ENCODE peak calls at places on chromosome 6, in ten cellular contexts. A is NAMALWA, Z is RWPE1, R is MCF 10A, M is dermis blood vessel endothelial cell, Q is Right ventricle myocardium superior, N is NCI-H748 treated with DMSO at 0.1 percent for 48 hours, C is epithelial cell of esophagus, P is right cardiac atrium, J is GM13977. F is an unnamed sample.

GRCh38 chr6:159788757-159789376 is 535 bp downstream of the TCP1 start:
- DNase-seq in P (peak; percentile 76), A (peak; percentile 45), R (peak; percentile 43), J (peak; percentile 50), Z (peak; percentile 46), M (peak; percentile 70), N (no peak), Q (peak; percentile 55), C (peak; percentile 38), F (peak; percentile 51)

GRCh38 chr6:11187301-11187700 is 45.2 kb downstream of the NEDD9 start:
- DNase-seq in C (no peak), J (no peak), Q (no peak), P (no peak), M (no peak), R (no peak), A (no peak), N (no peak), Z (no peak), F (no peak)

GRCh38 chr6:140546640-140547039 is 1172.2 kb upstream of the CITED2 start:
- DNase-seq in Q (no peak), Z (no peak), J (no peak), A (no peak), N (no peak), C (peak; percentile 46), M (no peak), R (no peak), P (no peak), F (no peak)

GRCh38 chr6:139376604-139377218 is 2.3 kb upstream of the CITED2 start:
- DNase-seq in N (no peak), C (peak; percentile 70), Z (peak; percentile 50), Q (no peak), M (no peak), P (no peak), R (peak; percentile 90), A (no peak), J (no peak), F (peak; percentile 70)

GRCh38 chr6:26109776-26110175 is 22.5 kb downstream of the HFE start:
- DNase-seq in M (no peak), P (no peak), R (no peak), N (no peak), C (no peak), Q (no peak), A (no peak), J (no peak), Z (no peak), F (no peak)

GRCh38 chr6:105641507-105641906 is 238.6 kb upstream of the PREP start:
- DNase-seq in J (no peak), C (no peak), N (no peak), R (no peak), Q (no peak), A (peak; percentile 33), Z (no peak), P (no peak), M (no peak), F (no peak)

GRCh38 chr6:139027620-139028182 is 844 bp upstream of the ABRACL start:
- DNase-seq in P (no peak), M (peak; percentile 86), Q (no peak), C (peak; percentile 43), N (peak; percentile 88), Z (peak; percentile 17), R (peak; percentile 53), A (peak; percentile 14), J (peak; percentile 71), F (peak; percentile 88)

GRCh38 chr6:141963543-141964295 is 169.0 kb upstream of the GJE1 start:
- DNase-seq in M (no peak), C (peak; percentile 71), R (peak; percentile 59), P (no peak), A (no peak), J (no peak), N (no peak), Z (no peak), Q (no peak), F (no peak)

GRCh38 chr6:13427838-13428527 is 59.4 kb downstream of the GFOD1 start:
- DNase-seq in N (no peak), A (peak; percentile 89), C (no peak), M (peak; percentile 36), P (peak; percentile 76), Q (no peak), J (peak; percentile 68), R (no peak), Z (no peak), F (no peak)

GRCh38 chr6:34227656-34228421 is 8.8 kb upstream of the HMGA1 start:
- DNase-seq in M (no peak), J (no peak), Q (no peak), A (no peak), R (peak; percentile 81), P (no peak), Z (no peak), C (no peak), N (no peak), F (no peak)

F was measured in OCI-M1.